ENCODE peak calls at places on chromosomes 2 and 18, in five cellular contexts. One of them, this sample, is unnamed.

GRCh38 chr2:168949324-168949723 is 48.2 kb downstream of the G6PC2 start:
- DNase-seq in Caco-2: no peak
- DNase-seq in fibroblast of mammary gland: no peak
- DNase-seq in A549: no peak
- DNase-seq in mammary epithelial cell: no peak
- DNase-seq in this sample: no peak

GRCh38 chr2:192741889-192742288 is 547.2 kb upstream of the TMEFF2 start:
- DNase-seq in Caco-2: no peak
- DNase-seq in fibroblast of mammary gland: peak
- DNase-seq in A549: peak
- DNase-seq in mammary epithelial cell: no peak
- DNase-seq in this sample: peak

GRCh38 chr2:211930331-211930730 is 608.3 kb downstream of the ERBB4 start:
- DNase-seq in Caco-2: no peak
- DNase-seq in fibroblast of mammary gland: no peak
- DNase-seq in A549: no peak
- DNase-seq in mammary epithelial cell: no peak
- DNase-seq in this sample: no peak

GRCh38 chr18:2881490-2882195 is 34.8 kb downstream of the EMILIN2 start:
- DNase-seq in Caco-2: no peak
- DNase-seq in fibroblast of mammary gland: peak
- DNase-seq in A549: no peak
- DNase-seq in mammary epithelial cell: no peak
- DNase-seq in this sample: peak

GRCh38 chr18:44537521-44537920 is 143.2 kb upstream of the SETBP1 start:
- DNase-seq in Caco-2: no peak
- DNase-seq in fibroblast of mammary gland: peak
- DNase-seq in A549: peak
- DNase-seq in mammary epithelial cell: peak
- DNase-seq in this sample: peak

GRCh38 chr2:209790066-209790728 is 18.6 kb downstream of the UNC80 start:
- DNase-seq in Caco-2: no peak
- DNase-seq in fibroblast of mammary gland: no peak
- DNase-seq in A549: no peak
- DNase-seq in mammary epithelial cell: no peak
- DNase-seq in this sample: no peak

GRCh38 chr2:101831351-101831865 is 133.9 kb downstream of the MAP4K4 start:
- DNase-seq in Caco-2: peak
- DNase-seq in fibroblast of mammary gland: peak
- DNase-seq in A549: peak
- DNase-seq in mammary epithelial cell: peak
- DNase-seq in this sample: peak

GRCh38 chr2:163351966-163352365 is 383.8 kb downstream of the FIGN start:
- DNase-seq in Caco-2: no peak
- DNase-seq in fibroblast of mammary gland: no peak
- DNase-seq in A549: no peak
- DNase-seq in mammary epithelial cell: no peak
- DNase-seq in this sample: no peak

GRCh38 chr18:40055262-40055661 is 1899.8 kb upstream of the PIK3C3 start:
- DNase-seq in Caco-2: no peak
- DNase-seq in fibroblast of mammary gland: peak
- DNase-seq in A549: no peak
- DNase-seq in mammary epithelial cell: no peak
- DNase-seq in this sample: no peak

GRCh38 chr2:139142252-139142651 is 362.1 kb upstream of the NXPH2 start:
- DNase-seq in Caco-2: no peak
- DNase-seq in fibroblast of mammary gland: peak
- DNase-seq in A549: peak
- DNase-seq in mammary epithelial cell: peak
- DNase-seq in this sample: peak

GRCh38 chr2:22616031-22616430 is 768.9 kb upstream of the KLHL29 start:
- DNase-seq in Caco-2: no peak
- DNase-seq in fibroblast of mammary gland: no peak
- DNase-seq in A549: no peak
- DNase-seq in mammary epithelial cell: no peak
- DNase-seq in this sample: no peak

GRCh38 chr18:35526476-35527120 is 28.8 kb upstream of the INO80C start:
- DNase-seq in Caco-2: no peak
- DNase-seq in fibroblast of mammary gland: peak
- DNase-seq in A549: no peak
- DNase-seq in mammary epithelial cell: peak
- DNase-seq in this sample: peak

GRCh38 chr2:206856474-206856873 is 82.8 kb upstream of the CPO start:
- DNase-seq in Caco-2: no peak
- DNase-seq in fibroblast of mammary gland: peak
- DNase-seq in A549: no peak
- DNase-seq in mammary epithelial cell: peak
- DNase-seq in this sample: peak

GRCh38 chr2:154140249-154141025 is 268.7 kb downstream of the GALNT13 start:
- DNase-seq in Caco-2: no peak
- DNase-seq in fibroblast of mammary gland: no peak
- DNase-seq in A549: no peak
- DNase-seq in mammary epithelial cell: no peak
- DNase-seq in this sample: no peak

DNA sequence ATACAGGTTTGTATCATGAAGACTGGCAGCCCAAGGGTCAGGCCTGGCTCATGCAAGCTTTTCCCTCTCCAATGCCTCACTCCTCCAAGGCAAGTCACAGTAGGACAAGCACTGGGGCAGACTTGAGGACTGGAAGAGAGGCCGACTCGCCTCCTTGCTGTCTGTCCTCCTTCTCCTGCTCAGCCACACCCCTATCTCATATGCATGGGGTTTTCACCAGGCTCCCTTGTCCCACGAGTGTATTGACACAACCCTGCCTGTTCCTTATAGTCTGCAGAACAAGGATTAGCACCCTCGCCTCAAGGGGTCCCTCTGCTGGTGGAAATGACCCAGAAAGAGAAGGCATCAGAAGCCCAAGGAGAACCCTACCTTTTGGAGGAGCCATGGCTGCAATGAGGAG is 223.7 kb downstream of the SOX11 start:
- DNase-seq in Caco-2: peak
- DNase-seq in fibroblast of mammary gland: no peak
- DNase-seq in A549: peak
- DNase-seq in mammary epithelial cell: no peak
- DNase-seq in this sample: peak
- TF ChIP-seq CTCF in Caco-2: no peak
- TF ChIP-seq CTCF in fibroblast of mammary gland: no peak
- TF ChIP-seq CTCF in A549: peak
- TF ChIP-seq CTCF in mammary epithelial cell: no peak
- TF ChIP-seq CTCF in this sample: peak

GRCh38 chr2:219293736-219294201 is 14.6 kb downstream of the DNAJB2 start:
- DNase-seq in Caco-2: no peak
- DNase-seq in fibroblast of mammary gland: no peak
- DNase-seq in A549: no peak
- DNase-seq in mammary epithelial cell: no peak
- DNase-seq in this sample: no peak
- H3K4me3 ChIP-seq in Caco-2: no peak
- H3K4me3 ChIP-seq in fibroblast of mammary gland: no peak
- H3K4me3 ChIP-seq in A549: no peak
- H3K4me3 ChIP-seq in mammary epithelial cell: no peak
- H3K4me3 ChIP-seq in this sample: no peak

GRCh38 chr2:113240150-113240914 is 38.4 kb downstream of the PAX8 start:
- DNase-seq in Caco-2: no peak
- DNase-seq in fibroblast of mammary gland: peak
- DNase-seq in A549: peak
- DNase-seq in mammary epithelial cell: peak
- DNase-seq in this sample: peak
- TF ChIP-seq CTCF in Caco-2: no peak
- TF ChIP-seq CTCF in fibroblast of mammary gland: no peak
- TF ChIP-seq CTCF in A549: no peak
- TF ChIP-seq CTCF in mammary epithelial cell: peak
- TF ChIP-seq CTCF in this sample: no peak

DNA sequence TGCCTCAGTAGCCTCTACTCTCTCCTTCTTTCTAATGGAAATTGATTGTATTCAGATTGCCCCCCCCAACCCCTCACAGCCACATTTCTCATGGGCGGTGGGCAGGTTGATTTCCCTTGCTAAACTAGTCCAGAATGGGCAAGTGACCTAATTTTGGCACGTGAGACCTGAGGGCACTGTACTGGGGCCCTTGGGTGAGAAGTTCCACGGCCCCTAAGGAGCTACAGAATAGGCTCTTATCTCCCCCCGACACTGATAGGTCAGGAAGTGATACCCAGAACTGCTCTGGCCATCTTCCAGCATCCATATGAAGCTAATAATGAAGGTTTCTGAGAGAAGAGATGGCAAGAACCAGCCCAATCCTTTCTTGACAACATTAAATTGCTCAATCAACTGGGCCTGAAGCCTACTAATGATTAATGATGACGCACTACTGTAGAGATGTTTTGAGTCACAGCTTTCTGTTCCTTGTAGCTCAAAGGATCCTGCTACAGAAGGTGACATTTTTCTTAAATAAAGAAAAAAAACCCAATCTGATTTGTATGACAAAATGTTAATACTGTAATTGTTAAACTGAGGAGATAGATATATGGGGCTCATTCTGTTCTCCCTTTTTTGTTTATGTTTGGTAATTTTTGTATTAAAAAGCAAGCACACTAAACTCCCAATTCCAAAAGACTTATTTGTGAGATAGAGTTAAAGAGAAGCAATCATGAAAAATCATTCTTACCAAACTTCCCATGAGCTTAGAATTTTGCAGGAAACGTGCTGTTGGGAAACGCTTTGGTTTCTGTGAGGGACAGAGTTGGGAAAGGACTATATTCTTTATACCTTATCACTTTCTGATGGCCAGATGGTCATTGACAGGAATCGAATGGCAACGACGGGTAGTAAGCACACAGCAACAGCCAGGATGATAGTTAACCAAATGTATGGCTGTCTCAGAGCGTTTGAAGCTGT is 28.2 kb upstream of the NARS1 start:
- DNase-seq in Caco-2: no peak
- DNase-seq in fibroblast of mammary gland: peak
- DNase-seq in A549: peak
- DNase-seq in mammary epithelial cell: peak
- DNase-seq in this sample: peak
- H3K4me3 ChIP-seq in Caco-2: no peak
- H3K4me3 ChIP-seq in fibroblast of mammary gland: no peak
- H3K4me3 ChIP-seq in A549: no peak
- H3K4me3 ChIP-seq in mammary epithelial cell: no peak
- H3K4me3 ChIP-seq in this sample: no peak